ENCODE peak calls at places on chromosomes 7 and 10, in four cellular contexts. U is aorta, X is HCT116, Y is neuronal stem cell. S is an unnamed sample.

GRCh38 chr10:79178614-79179403 is 110.0 kb downstream of the ZMIZ1 start:
- DNase-seq in U (no peak), X (no peak), Y (peak; percentile 48), S (no peak)

GRCh38 chr10:124324856-124325657 is 93.7 kb downstream of the OAT start:
- DNase-seq in U (no peak), X (no peak), Y (no peak), S (no peak)

GRCh38 chr7:44631458-44632115 is 25.2 kb downstream of the OGDH start:
- DNase-seq in U (no peak), X (no peak), Y (no peak), S (no peak)

GRCh38 chr7:146478975-146479492 is 362.4 kb downstream of the CNTNAP2 start:
- DNase-seq in U (no peak), X (no peak), Y (no peak), S (no peak)

GRCh38 chr7:50068850-50069551 is 24.0 kb downstream of the ZPBP start:
- DNase-seq in U (no peak), X (peak; percentile 22), Y (no peak), S (no peak)

GRCh38 chr10:120580651-120581259 is 123.7 kb downstream of the PLPP4 start:
- DNase-seq in U (no peak), X (no peak), Y (no peak), S (no peak)

GRCh38 chr7:19117081-19117869 is at the start of gene TWIST1:
- DNase-seq in U (peak; percentile 90), X (no peak), Y (peak; percentile 57), S (peak; percentile 91)

GRCh38 chr7:28258240-28258639 is 77.6 kb upstream of the JAZF1 start:
- DNase-seq in U (no peak), X (no peak), Y (no peak), S (no peak)

GRCh38 chr7:3204526-3204925 is 96.5 kb upstream of the SDK1 start:
- DNase-seq in U (no peak), X (no peak), Y (no peak), S (no peak)

GRCh38 chr10:132368881-132369635 is 27.9 kb upstream of the PWWP2B start:
- DNase-seq in U (peak; percentile 24), X (no peak), Y (no peak), S (peak; percentile 27)

GRCh38 chr10:17943033-17943745 is 8.5 kb upstream of the SLC39A12 start:
- DNase-seq in U (no peak), X (no peak), Y (no peak), S (no peak)

GRCh38 chr10:121694327-121694965 is 96.2 kb upstream of the FGFR2 start:
- DNase-seq in U (no peak), X (no peak), Y (no peak), S (no peak)

GRCh38 chr7:157548691-157549265 is 212.0 kb downstream of the DNAJB6 start:
- DNase-seq in U (peak; percentile 59), X (no peak), Y (no peak), S (peak; percentile 51)

GRCh38 chr7:14630048-14630447 is 272.5 kb downstream of the DGKB start:
- DNase-seq in U (no peak), X (no peak), Y (no peak), S (no peak)

GRCh38 chr10:108393111-108393510 is 1228.6 kb upstream of the SORCS1 start:
- DNase-seq in U (no peak), X (no peak), Y (no peak), S (no peak)

GRCh38 chr7:149817836-149818535 is 20.2 kb upstream of the ZNF862 start:
- DNase-seq in U (peak; percentile 61), X (no peak), Y (no peak), S (no peak)

GRCh38 chr7:107614425-107614824 is 34.4 kb downstream of the BCAP29 start:
- DNase-seq in U (no peak), X (no peak), Y (no peak), S (no peak)

DNA sequence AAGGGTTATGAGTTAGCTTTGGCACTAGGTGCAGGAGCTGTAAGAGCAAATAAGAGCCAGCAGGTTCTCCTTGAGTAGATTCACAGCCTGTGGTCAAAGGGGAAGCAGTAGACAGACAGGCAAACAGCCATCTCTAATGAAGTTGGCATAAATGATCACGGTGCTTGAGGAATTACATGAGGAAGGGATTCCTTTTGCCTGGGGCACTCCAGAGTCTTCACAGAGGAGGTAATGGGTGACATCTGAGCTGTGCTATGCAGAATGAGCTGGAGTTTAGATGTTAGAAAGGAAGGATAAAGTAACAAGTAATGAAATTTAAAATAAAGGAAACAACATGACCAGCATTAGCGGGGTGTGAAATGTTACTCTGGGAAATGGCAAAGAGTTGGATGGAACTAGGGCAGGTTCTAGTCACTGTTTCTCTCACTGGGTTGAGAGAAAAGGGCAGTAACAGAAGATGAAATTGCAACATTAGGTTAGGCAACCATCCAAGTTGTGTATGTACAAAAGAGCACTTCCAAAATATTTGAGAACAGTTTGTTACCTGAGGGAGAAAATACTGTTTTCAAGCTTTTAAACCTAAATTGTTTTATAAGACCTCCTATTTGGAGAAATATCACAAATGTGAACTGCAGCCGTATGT is 613.8 kb downstream of the PHTF2 start:
- DNase-seq in U (no peak), X (no peak), Y (no peak), S (no peak)
- H3K27ac ChIP-seq in U (no peak overlapping the region), X (no peak overlapping the region), Y (no peak overlapping the region), S (no peak overlapping the region)

GRCh38 chr10:6578221-6579192 is 1.6 kb downstream of the PRKCQ start:
- DNase-seq in U (no peak), X (no peak), Y (no peak), S (no peak)

GRCh38 chr10:6579904-6580278 is at the start of gene PRKCQ:
- DNase-seq in U (peak; percentile 76), X (no peak), Y (no peak), S (no peak)

GRCh38 chr10:6579193-6579903 is 728 bp downstream of the PRKCQ start:
- DNase-seq in U (no peak), X (no peak), Y (no peak), S (no peak)

GRCh38 chr10:6581750-6582697 is 1.9 kb upstream of the PRKCQ start:
- DNase-seq in U (no peak), X (no peak), Y (no peak), S (no peak)

GRCh38 chr10:6580279-6581029 is 378 bp upstream of the PRKCQ start:
- DNase-seq in U (peak; percentile 90), X (peak; percentile 22), Y (peak; percentile 78), S (no peak)
- H3K27ac ChIP-seq in U (no peak overlapping the region), X (peak overlapping the region; percentile 43), Y (no peak overlapping the region), S (no peak overlapping the region)

GRCh38 chr10:102619281-102619981 is 24.8 kb upstream of the TRIM8 start:
- DNase-seq in U (peak; percentile 73), X (no peak), Y (no peak), S (no peak)
- H3K27ac ChIP-seq in U (no peak overlapping the region), X (no peak overlapping the region), Y (no peak overlapping the region), S (no peak overlapping the region)

GRCh38 chr10:133412381-133412711 is 12.1 kb downstream of the SPRN start:
- DNase-seq in U (no peak), X (no peak), Y (no peak), S (no peak)
- H3K27ac ChIP-seq in U (no peak overlapping the region), X (no peak overlapping the region), Y (no peak overlapping the region), S (no peak overlapping the region)

GRCh38 chr10:11263039-11263345 is 245.3 kb downstream of the CELF2 start:
- DNase-seq in U (no peak), X (no peak), Y (no peak), S (no peak)

GRCh38 chr10:11261143-11261542 is 243.5 kb downstream of the CELF2 start:
- DNase-seq in U (no peak), X (no peak), Y (no peak), S (no peak)

GRCh38 chr10:11263767-11264166 is 246.1 kb downstream of the CELF2 start:
- DNase-seq in U (no peak), X (no peak), Y (no peak), S (no peak)

GRCh38 chr10:11261687-11262086 is 244.0 kb downstream of the CELF2 start:
- DNase-seq in U (no peak), X (no peak), Y (no peak), S (no peak)

DNA sequence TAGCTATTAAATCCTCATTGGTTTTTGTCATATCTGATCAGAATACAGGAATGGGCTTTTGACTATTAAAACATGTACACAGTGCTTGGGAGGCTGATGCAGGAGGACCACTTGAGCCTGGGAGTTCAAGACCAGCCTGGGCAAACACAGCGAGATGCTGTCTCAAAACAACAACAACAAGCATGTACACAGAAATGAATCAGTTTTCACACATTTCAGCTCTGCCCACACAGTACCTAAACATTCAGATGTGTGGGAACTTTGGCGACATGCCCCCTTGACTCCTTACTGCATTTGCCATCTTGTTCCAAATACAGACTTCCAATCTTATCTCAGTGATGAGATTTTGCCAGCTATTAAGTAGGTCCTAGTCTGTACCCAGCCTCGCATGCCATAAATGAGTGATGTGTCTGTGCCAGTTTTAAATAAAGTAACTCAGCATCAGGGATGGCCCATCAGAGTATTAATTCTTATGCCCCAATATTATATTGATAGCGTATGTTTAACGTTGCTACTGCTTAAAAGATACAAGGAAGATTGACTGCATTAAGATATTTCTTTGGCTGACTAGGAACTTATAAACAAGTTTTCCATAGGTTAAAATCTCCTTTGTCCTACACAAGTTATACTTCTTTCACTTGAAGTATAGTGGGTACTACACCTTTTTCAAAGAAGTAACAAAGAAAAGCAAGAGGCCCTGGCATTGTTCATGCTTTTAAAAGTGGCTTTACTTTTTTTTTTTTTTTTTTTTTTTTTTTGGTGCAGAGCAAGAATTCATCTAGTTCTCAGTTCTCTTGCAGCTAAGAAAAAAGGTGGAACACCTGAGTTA is 244.8 kb downstream of the CELF2 start:
- DNase-seq in U (no peak), X (no peak), Y (no peak), S (no peak)
- H3K27ac ChIP-seq in U (no peak overlapping the region), X (no peak overlapping the region), Y (no peak overlapping the region), S (no peak overlapping the region)

DNA sequence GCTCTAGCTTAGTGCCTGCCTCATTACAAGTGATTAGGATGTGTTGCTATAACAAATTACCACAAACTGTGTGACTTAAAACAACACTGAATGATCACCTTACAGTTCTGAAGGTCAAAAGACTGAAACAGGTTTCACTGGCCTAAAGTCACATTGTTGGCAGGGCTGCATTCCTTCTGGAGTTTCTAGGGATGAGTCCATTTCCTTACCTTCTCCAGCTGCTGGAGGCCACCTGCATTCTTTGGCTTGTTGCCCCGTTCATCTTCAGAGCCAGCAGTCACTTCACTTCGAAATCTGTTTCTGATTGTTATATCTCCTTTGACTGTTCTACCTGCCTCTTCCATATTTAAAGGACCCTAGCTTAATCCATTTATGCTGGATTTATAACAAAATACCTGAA is 69.4 kb upstream of the MTPN start:
- DNase-seq in U (no peak), X (no peak), Y (no peak), S (no peak)
- H3K27ac ChIP-seq in U (no peak overlapping the region), X (no peak overlapping the region), Y (no peak overlapping the region), S (no peak overlapping the region)

GRCh38 chr7:100890640-100891521 is 1.4 kb upstream of the UFSP1 start:
- DNase-seq in U (no peak), X (no peak), Y (no peak), S (peak; percentile 72)

GRCh38 chr7:100892364-100893317 is 3.0 kb downstream of the ACHE start:
- DNase-seq in U (no peak), X (no peak), Y (no peak), S (no peak)

GRCh38 chr7:100893318-100893895 is 2.3 kb downstream of the ACHE start:
- DNase-seq in U (no peak), X (no peak), Y (no peak), S (no peak)

GRCh38 chr7:100889761-100890639 is 485 bp upstream of the UFSP1 start:
- DNase-seq in U (peak; percentile 97), X (peak; percentile 80), Y (peak; percentile 90), S (peak; percentile 95)

GRCh38 chr7:100891555-100891954 is 2.0 kb upstream of the UFSP1 start:
- DNase-seq in U (no peak), X (no peak), Y (no peak), S (no peak)
- H3K27ac ChIP-seq in U (no peak overlapping the region), X (no peak overlapping the region), Y (no peak overlapping the region), S (no peak overlapping the region)